ENCODE peak calls at places on chromosomes 12 and 14, in nine cellular contexts. C, N, J, L, Z, E, B, S and O are unnamed samples.

GRCh38 chr12:77983859-77984258 is 153.2 kb downstream of the NAV3 start:
- DNase-seq in C (no peak), N (no peak), J (no peak), L (no peak), Z (no peak), E (no peak), B (no peak), S (no peak), O (no peak)

GRCh38 chr12:121537814-121538698 is 42.8 kb downstream of the KDM2B start:
- DNase-seq in C (peak), N (no peak), J (no peak), L (peak), Z (no peak), E (no peak), B (no peak), S (no peak), O (no peak)

GRCh38 chr12:103908877-103909276 is 21.3 kb upstream of the HSP90B1 start:
- DNase-seq in C (no peak), N (peak), J (peak), L (no peak), Z (peak), E (peak), B (no peak), S (peak), O (no peak)

GRCh38 chr12:98532687-98533304 is 17.4 kb downstream of the TMPO start:
- DNase-seq in C (no peak), N (no peak), J (peak), L (no peak), Z (peak), E (peak), B (no peak), S (peak), O (peak)

GRCh38 chr14:51004352-51004800 is 60.1 kb upstream of the PYGL start:
- DNase-seq in C (no peak), N (no peak), J (no peak), L (peak), Z (no peak), E (no peak), B (no peak), S (peak), O (no peak)

GRCh38 chr12:21551811-21552469 is 25.8 kb downstream of the SPX start:
- DNase-seq in C (no peak), N (no peak), J (no peak), L (no peak), Z (no peak), E (peak), B (no peak), S (no peak), O (no peak)

GRCh38 chr12:98373982-98374381 is 141.4 kb upstream of the TMPO start:
- DNase-seq in C (no peak), N (no peak), J (no peak), L (no peak), Z (peak), E (peak), B (no peak), S (no peak), O (peak)

GRCh38 chr14:35366048-35366428 is 38.5 kb downstream of the NFKBIA start:
- DNase-seq in C (no peak), N (no peak), J (peak), L (no peak), Z (no peak), E (peak), B (no peak), S (no peak), O (no peak)

GRCh38 chr14:50530358-50530757 is 2.0 kb downstream of the MAP4K5 start:
- DNase-seq in C (no peak), N (no peak), J (peak), L (no peak), Z (no peak), E (peak), B (no peak), S (no peak), O (peak)

GRCh38 chr12:122368361-122369073 is 54.0 kb downstream of the CLIP1 start:
- DNase-seq in C (no peak), N (peak), J (peak), L (no peak), Z (peak), E (peak), B (no peak), S (peak), O (peak)

GRCh38 chr14:96126339-96126770 is 78.3 kb upstream of the BDKRB2 start:
- DNase-seq in C (no peak), N (no peak), J (peak), L (no peak), Z (no peak), E (no peak), B (no peak), S (no peak), O (no peak)

GRCh38 chr12:15525414-15525813 is 203.1 kb downstream of the PTPRO start:
- DNase-seq in C (no peak), N (no peak), J (no peak), L (no peak), Z (no peak), E (no peak), B (no peak), S (no peak), O (peak)

GRCh38 chr14:98984719-98985041 is 287.3 kb downstream of the BCL11B start:
- DNase-seq in C (no peak), N (no peak), J (no peak), L (no peak), Z (no peak), E (no peak), B (no peak), S (no peak), O (no peak)

GRCh38 chr12:4273651-4274395 is at the start of gene CCND2:
- DNase-seq in C (peak), N (no peak), J (peak), L (peak), Z (peak), E (peak), B (peak), S (peak), O (peak)

GRCh38 chr14:67426983-67427601 is 15.1 kb upstream of the PLEK2 start:
- DNase-seq in C (peak), N (no peak), J (peak), L (peak), Z (peak), E (peak), B (peak), S (peak), O (peak)

GRCh38 chr14:55605793-55606192 is 25.8 kb downstream of the KTN1 start:
- DNase-seq in C (no peak), N (no peak), J (no peak), L (no peak), Z (no peak), E (no peak), B (no peak), S (no peak), O (no peak)

GRCh38 chr12:49548822-49549648 is 10.2 kb downstream of the KCNH3 start:
- DNase-seq in C (no peak), N (no peak), J (no peak), L (no peak), Z (no peak), E (no peak), B (no peak), S (no peak), O (no peak)

GRCh38 chr12:131928080-131928764 is 854 bp upstream of the PUS1 start:
- DNase-seq in C (no peak), N (no peak), J (peak), L (no peak), Z (no peak), E (peak), B (no peak), S (no peak), O (peak)

GRCh38 chr12:97038859-97039258 is 131.8 kb downstream of the NEDD1 start:
- DNase-seq in C (no peak), N (no peak), J (no peak), L (no peak), Z (no peak), E (no peak), B (no peak), S (no peak), O (peak)
- TF ChIP-seq CTCF in C (no peak), N (no peak), J (no peak), L (no peak), Z (no peak), E (no peak), B (no peak), S (no peak), O (no peak)

DNA sequence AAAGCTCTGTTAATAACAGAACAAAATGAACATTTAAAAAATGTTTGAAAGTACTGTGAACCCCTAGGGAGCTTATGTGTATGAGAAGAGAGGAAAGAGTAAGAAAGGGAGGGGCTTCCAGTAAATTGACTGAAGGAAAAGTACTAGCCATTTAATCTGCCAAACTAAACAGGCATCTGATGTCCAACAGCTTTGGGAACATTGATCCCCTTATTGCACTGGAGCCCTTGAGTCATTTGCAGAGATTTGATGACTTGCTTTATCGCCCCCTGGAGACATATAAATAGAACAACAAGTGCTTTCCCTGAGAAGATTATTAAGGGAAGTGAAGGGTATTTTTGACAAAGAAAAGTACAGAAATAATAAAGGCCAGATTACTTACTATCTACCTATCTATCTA is 319.3 kb upstream of the NOVA1 start:
- DNase-seq in C (no peak), N (no peak), J (peak), L (no peak), Z (no peak), E (peak), B (no peak), S (peak), O (peak)
- TF ChIP-seq CTCF in C (peak), N (peak), J (peak), L (no peak), Z (peak), E (peak), B (peak), S (peak), O (peak)

GRCh38 chr14:69260979-69261605 is 1.1 kb downstream of the GALNT16 start:
- DNase-seq in C (peak), N (no peak), J (no peak), L (peak), Z (no peak), E (no peak), B (peak), S (no peak), O (peak)
- TF ChIP-seq CTCF in C (peak), N (peak), J (peak), L (peak), Z (peak), E (peak), B (peak), S (peak), O (peak)

GRCh38 chr14:91520138-91520537 is 10.0 kb upstream of the PPP4R3A start:
- DNase-seq in C (no peak), N (no peak), J (no peak), L (no peak), Z (no peak), E (no peak), B (no peak), S (no peak), O (no peak)

GRCh38 chr14:91521058-91521721 is 11.1 kb upstream of the PPP4R3A start:
- DNase-seq in C (no peak), N (no peak), J (no peak), L (no peak), Z (no peak), E (no peak), B (no peak), S (no peak), O (no peak)

GRCh38 chr14:91519239-91520036 is 9.3 kb upstream of the PPP4R3A start:
- DNase-seq in C (no peak), N (no peak), J (no peak), L (no peak), Z (no peak), E (no peak), B (no peak), S (no peak), O (no peak)

DNA sequence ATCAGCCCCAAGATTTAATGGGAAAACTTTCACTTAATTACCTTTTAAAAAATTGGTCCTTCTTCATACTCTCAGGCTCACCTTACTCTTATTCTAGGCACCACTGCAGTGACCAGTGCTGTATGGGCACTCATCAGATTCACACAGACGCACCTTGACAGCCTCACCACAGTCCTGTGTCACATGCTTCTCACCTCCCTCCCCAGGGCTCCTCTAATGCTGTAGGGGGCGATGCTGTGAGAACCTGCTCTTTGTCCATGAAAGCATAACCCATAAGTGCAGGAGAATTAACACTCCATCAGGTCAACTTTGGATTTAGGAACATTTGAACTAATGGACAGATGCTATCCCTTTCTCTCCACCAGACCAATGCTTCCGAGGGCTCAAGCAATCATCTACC is 13.9 kb upstream of the PPP4R3A start:
- DNase-seq in C (no peak), N (no peak), J (no peak), L (no peak), Z (no peak), E (no peak), B (no peak), S (no peak), O (no peak)
- TF ChIP-seq CTCF in C (no peak), N (no peak), J (no peak), L (no peak), Z (no peak), E (no peak), B (no peak), S (no peak), O (no peak)

GRCh38 chr12:69585189-69586062 is at the start of gene CCT2:
- DNase-seq in C (peak), N (peak), J (peak), L (peak), Z (peak), E (peak), B (peak), S (peak), O (peak)
- TF ChIP-seq CTCF in C (peak), N (peak), J (peak), L (no peak), Z (peak), E (peak), B (peak), S (peak), O (peak)

GRCh38 chr14:21194597-21194996 is 38.7 kb upstream of the OR5AU1 start:
- DNase-seq in C (no peak), N (no peak), J (no peak), L (no peak), Z (no peak), E (no peak), B (no peak), S (no peak), O (no peak)
- TF ChIP-seq CTCF in C (no peak), N (no peak), J (no peak), L (no peak), Z (no peak), E (no peak), B (no peak), S (no peak), O (no peak)

GRCh38 chr14:104724407-104724980 is 465 bp downstream of the ADSS1 start:
- DNase-seq in C (no peak), N (no peak), J (no peak), L (peak), Z (no peak), E (no peak), B (peak), S (no peak), O (no peak)

GRCh38 chr14:104728631-104729030 is 4.6 kb downstream of the ADSS1 start:
- DNase-seq in C (no peak), N (no peak), J (no peak), L (no peak), Z (no peak), E (no peak), B (no peak), S (no peak), O (no peak)

GRCh38 chr14:104725772-104726548 is 1.9 kb downstream of the ADSS1 start:
- DNase-seq in C (no peak), N (no peak), J (no peak), L (no peak), Z (no peak), E (no peak), B (no peak), S (no peak), O (no peak)

GRCh38 chr14:104724981-104725771 is 1.1 kb downstream of the ADSS1 start:
- DNase-seq in C (peak), N (no peak), J (no peak), L (no peak), Z (no peak), E (peak), B (peak), S (peak), O (no peak)

GRCh38 chr14:104726600-104727451 is 2.8 kb downstream of the ADSS1 start:
- DNase-seq in C (no peak), N (no peak), J (no peak), L (no peak), Z (no peak), E (no peak), B (no peak), S (no peak), O (no peak)
- TF ChIP-seq CTCF in C (peak), N (no peak), J (no peak), L (no peak), Z (peak), E (peak), B (no peak), S (no peak), O (no peak)

GRCh38 chr12:59595557-59596231 is at the start of gene SLC16A7:
- DNase-seq in C (peak), N (peak), J (peak), L (peak), Z (peak), E (peak), B (peak), S (peak), O (peak)
- TF ChIP-seq CTCF in C (no peak), N (no peak), J (no peak), L (no peak), Z (peak), E (no peak), B (no peak), S (no peak), O (no peak)

DNA sequence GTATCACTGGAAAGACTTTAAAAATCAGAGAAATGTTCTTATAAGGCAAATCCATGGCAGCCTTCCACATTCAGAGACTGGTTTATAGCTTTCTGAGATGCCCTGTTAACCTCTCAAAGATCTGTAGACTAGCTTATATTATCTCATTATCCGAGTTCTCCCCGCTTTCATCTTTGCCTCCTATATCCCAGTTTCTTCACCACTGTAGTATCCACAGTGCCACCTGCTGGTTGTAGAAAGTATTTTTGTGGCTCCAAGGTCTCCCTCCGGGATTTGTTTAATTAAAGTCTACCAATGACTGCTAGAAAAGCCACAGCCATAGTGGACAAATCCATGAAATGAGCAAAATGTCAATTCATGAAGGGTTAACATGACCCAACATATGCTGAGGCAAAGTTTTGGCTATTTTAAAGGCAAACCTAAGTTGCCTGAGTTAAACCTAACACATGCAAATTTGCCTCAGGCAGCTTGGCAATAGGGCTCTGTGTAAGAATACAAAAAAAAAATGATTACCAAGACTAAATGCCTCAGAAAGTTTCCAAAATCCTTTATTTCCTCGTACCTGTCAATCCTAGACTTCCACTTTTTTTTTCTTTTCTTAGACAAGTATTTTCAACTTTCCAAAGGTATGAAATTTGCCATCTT is 218.8 kb upstream of the BMP4 start:
- DNase-seq in C (peak), N (no peak), J (peak), L (peak), Z (peak), E (peak), B (peak), S (peak), O (peak)
- TF ChIP-seq CTCF in C (peak), N (peak), J (peak), L (peak), Z (peak), E (peak), B (peak), S (peak), O (peak)

GRCh38 chr12:93154096-93154728 is 223.5 kb upstream of the NUDT4 start:
- DNase-seq in C (no peak), N (no peak), J (no peak), L (no peak), Z (no peak), E (no peak), B (no peak), S (no peak), O (no peak)
- TF ChIP-seq CTCF in C (no peak), N (no peak), J (no peak), L (no peak), Z (no peak), E (no peak), B (no peak), S (no peak), O (no peak)